ENCODE peak calls at places on chromosomes 2 and 18, in ten cellular contexts. Q is K562; A is lower lobe of right lung; O is iPS DF 6.9; Z is IMR-90; T is BE2C; W is pancreas; M is keratinocyte; I is effector memory CD4-positive, alpha-beta T cell; D is CD8-positive, alpha-beta memory T cell. R is an unnamed sample. For H3K27me3 and H3K9me3, the result is how much of the 10 kb centered on the place peaks cover.

GRCh38 chr2:171523969-171524401 is 1.7 kb downstream of the CYBRD1 start:
- DNase-seq in Z (peak), M (peak), W (no peak), I (no peak), O (no peak), A (peak), Q (no peak), D (no peak), T (no peak), R (peak)

GRCh38 chr18:10205136-10205535 is 249.3 kb upstream of the APCDD1 start:
- DNase-seq in I (no peak), D (no peak), T (no peak), A (peak), W (no peak), Q (no peak), Z (no peak), O (no peak), M (no peak), R (no peak)

GRCh38 chr2:46460991-46461715 is 18.2 kb upstream of the TMEM247 start:
- DNase-seq in W (peak), A (peak), M (no peak), Z (peak), T (peak), I (peak), D (peak), O (peak), Q (peak), R (peak)

GRCh38 chr2:15968280-15969178 is 28.2 kb downstream of the MYCN start:
- DNase-seq in M (no peak), W (no peak), I (no peak), Q (peak), A (no peak), Z (no peak), O (no peak), D (no peak), T (peak), R (no peak)

GRCh38 chr2:132974477-132975050 is 304.6 kb upstream of the LYPD1 start:
- DNase-seq in O (no peak), W (no peak), Z (peak), D (no peak), A (no peak), M (no peak), I (no peak), T (no peak), Q (no peak), R (no peak)

GRCh38 chr2:219457784-219458369 is 23.2 kb downstream of the SPEG start:
- DNase-seq in W (no peak), D (no peak), M (no peak), Z (no peak), I (no peak), T (peak), A (no peak), O (no peak), Q (peak), R (no peak)

GRCh38 chr18:35912332-35912731 is 60.1 kb upstream of the RMP24 start:
- DNase-seq in Q (no peak), A (no peak), W (no peak), M (no peak), I (no peak), D (no peak), Z (no peak), T (no peak), O (no peak), R (no peak)

GRCh38 chr2:114442545-114442944 is at the start of gene DPP10:
- DNase-seq in D (no peak), I (no peak), Q (peak), T (no peak), A (no peak), O (no peak), Z (peak), M (no peak), W (no peak), R (peak)

GRCh38 chr2:237863102-237863511 is 3.7 kb downstream of the RAMP1 start:
- DNase-seq in T (no peak), Z (no peak), D (no peak), W (no peak), M (no peak), A (no peak), Q (no peak), I (no peak), O (no peak), R (no peak)

GRCh38 chr2:221104391-221104811 is 467.7 kb downstream of the EPHA4 start:
- DNase-seq in Q (no peak), O (no peak), I (no peak), T (no peak), M (no peak), A (peak), D (no peak), Z (peak), W (no peak), R (peak)

GRCh38 chr2:20992201-20992711 is 51.6 kb downstream of the APOB start:
- DNase-seq in Z (peak), Q (no peak), I (no peak), D (no peak), A (no peak), O (no peak), M (peak), T (peak), W (no peak), R (peak)

GRCh38 chr2:197453914-197454398 is 604 bp downstream of the COQ10B start:
- DNase-seq in M (no peak), T (peak), I (no peak), O (no peak), Z (peak), W (no peak), Q (peak), A (no peak), D (no peak), R (no peak)

GRCh38 chr2:66506265-66506664 is 71.3 kb downstream of the MEIS1 start:
- DNase-seq in I (no peak), O (no peak), D (no peak), Q (no peak), A (no peak), Z (no peak), T (no peak), M (no peak), W (peak), R (no peak)

GRCh38 chr18:37481491-37481890 is 84.1 kb downstream of the CELF4 start:
- DNase-seq in Q (no peak), Z (no peak), W (no peak), M (no peak), A (no peak), T (no peak), I (no peak), O (no peak), D (no peak), R (peak)
- H3K4me3 ChIP-seq in Q (no peak), Z (no peak), W (no peak), M (no peak), A (no peak), T (no peak), I (no peak), O (no peak), D (no peak), R (no peak)

GRCh38 chr18:22214731-22215528 is 45.5 kb downstream of the GATA6 start:
- DNase-seq in W (no peak), I (no peak), Q (no peak), O (no peak), A (no peak), T (no peak), Z (peak), D (no peak), M (peak), R (no peak)

GRCh38 chr18:22207022-22207758 is 37.8 kb downstream of the GATA6 start:
- DNase-seq in O (no peak), W (no peak), M (no peak), Z (peak), I (no peak), A (no peak), T (no peak), D (no peak), Q (no peak), R (no peak)

GRCh38 chr18:22211660-22212059 is 42.3 kb downstream of the GATA6 start:
- DNase-seq in Q (no peak), D (no peak), I (no peak), M (no peak), Z (no peak), W (peak), O (no peak), A (no peak), T (no peak), R (no peak)

GRCh38 chr18:22204996-22205395 is 35.6 kb downstream of the GATA6 start:
- DNase-seq in I (no peak), A (no peak), O (no peak), T (no peak), M (no peak), W (no peak), D (no peak), Q (no peak), Z (no peak), R (no peak)

GRCh38 chr18:22210331-22210754 is 41.0 kb downstream of the GATA6 start:
- DNase-seq in O (no peak), D (no peak), M (no peak), A (no peak), Q (no peak), W (peak), T (no peak), Z (peak), I (no peak), R (peak)
- H3K27me3 ChIP-seq in O (under half), D (under half), M (under half), A (under half), Q (under half), W (under half), T (under half), Z (under half), I (under half), R (under half)

DNA sequence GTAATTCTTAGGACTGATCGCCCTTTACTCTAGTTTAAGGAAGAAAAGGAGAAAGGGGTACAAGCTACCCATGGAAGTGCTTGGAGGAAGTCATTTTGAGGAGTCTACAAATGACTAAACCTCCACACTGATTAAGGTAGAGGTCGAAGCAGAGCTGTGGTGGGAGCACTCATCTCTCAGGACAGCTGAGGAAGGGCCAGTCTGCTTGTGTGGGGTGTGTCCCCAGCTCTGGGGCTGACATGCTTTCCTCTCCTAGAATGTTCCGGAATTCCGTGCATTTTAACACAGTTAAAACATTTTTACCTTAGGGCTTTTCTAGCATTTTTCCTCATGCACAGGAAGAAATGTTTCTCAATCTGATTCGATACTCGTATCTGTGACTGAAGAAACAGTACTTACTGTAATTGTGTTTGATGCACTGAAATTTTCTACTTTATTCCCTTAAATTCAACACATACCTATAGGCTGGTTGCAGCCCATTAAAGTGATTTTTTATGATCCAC is 135.1 kb downstream of the NCK2 start:
- DNase-seq in M (no peak), Z (no peak), W (no peak), Q (no peak), T (no peak), D (no peak), A (no peak), I (no peak), O (no peak), R (no peak)
- H3K9me3 ChIP-seq in M (under half), Z (under half), W (under half), Q (under half), T (under half), D (under half), A (under half), I (under half), O (under half), R (under half)

GRCh38 chr2:57701391-57701791 is 345.2 kb upstream of the VRK2 start:
- DNase-seq in D (no peak), Z (peak), Q (no peak), A (no peak), I (no peak), O (peak), W (no peak), M (no peak), T (no peak), R (no peak)

GRCh38 chr2:57703407-57703806 is 343.2 kb upstream of the VRK2 start:
- DNase-seq in W (no peak), M (no peak), O (no peak), I (no peak), A (no peak), Z (no peak), Q (no peak), D (no peak), T (no peak), R (no peak)

GRCh38 chr2:57696016-57696415 is 350.6 kb upstream of the VRK2 start:
- DNase-seq in O (no peak), I (no peak), W (no peak), D (no peak), Q (no peak), M (peak), T (peak), A (no peak), Z (peak), R (peak)

GRCh38 chr2:57693965-57694364 is 352.6 kb upstream of the VRK2 start:
- DNase-seq in O (no peak), T (no peak), Q (no peak), D (no peak), W (no peak), M (no peak), A (no peak), I (no peak), Z (no peak), R (no peak)

DNA sequence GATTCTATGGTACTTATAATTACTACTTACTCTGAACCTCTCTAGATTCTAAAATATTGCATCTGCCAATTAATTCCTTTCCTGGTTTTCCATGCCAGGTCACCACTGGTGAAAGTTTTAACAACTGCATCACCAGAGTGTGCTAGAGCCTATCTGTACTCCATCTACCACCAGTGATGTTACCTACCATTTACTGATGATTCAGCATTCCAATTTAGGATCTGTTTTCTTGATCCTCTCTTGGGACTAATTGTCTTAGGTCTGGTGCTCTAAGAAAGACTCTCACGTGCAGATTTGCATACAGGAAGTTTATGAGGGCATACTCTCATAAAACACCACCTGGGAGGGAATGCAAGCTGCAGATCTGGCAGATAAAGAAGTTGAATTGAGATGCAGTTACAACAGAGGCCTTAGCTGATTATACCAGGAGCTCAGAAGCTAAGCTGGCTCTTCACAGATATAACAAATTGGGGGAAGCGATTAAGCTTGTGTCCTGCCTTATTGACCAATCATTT is 347.6 kb upstream of the VRK2 start:
- DNase-seq in T (no peak), I (no peak), W (no peak), Z (no peak), A (no peak), Q (no peak), O (no peak), D (no peak), M (no peak), R (no peak)
- H3K4me3 ChIP-seq in T (no peak), I (no peak), W (no peak), Z (no peak), A (no peak), Q (no peak), O (no peak), D (no peak), M (no peak), R (no peak)

GRCh38 chr2:11667866-11668637 is 1.9 kb downstream of the NTSR2 start:
- DNase-seq in M (no peak), D (no peak), Q (no peak), W (no peak), A (no peak), O (no peak), I (no peak), T (no peak), Z (no peak), R (no peak)

GRCh38 chr2:11672404-11672803 is 2.4 kb upstream of the NTSR2 start:
- DNase-seq in Z (no peak), M (no peak), W (no peak), I (no peak), O (no peak), T (no peak), Q (no peak), D (no peak), A (no peak), R (no peak)

GRCh38 chr2:11667194-11667593 is 2.8 kb downstream of the NTSR2 start:
- DNase-seq in Q (no peak), W (no peak), M (no peak), I (no peak), T (no peak), O (no peak), A (no peak), D (no peak), Z (no peak), R (no peak)

GRCh38 chr2:11665510-11666362 is 4.3 kb downstream of the NTSR2 start:
- DNase-seq in I (no peak), Z (no peak), W (no peak), M (no peak), A (no peak), D (no peak), Q (no peak), T (no peak), O (no peak), R (no peak)

DNA sequence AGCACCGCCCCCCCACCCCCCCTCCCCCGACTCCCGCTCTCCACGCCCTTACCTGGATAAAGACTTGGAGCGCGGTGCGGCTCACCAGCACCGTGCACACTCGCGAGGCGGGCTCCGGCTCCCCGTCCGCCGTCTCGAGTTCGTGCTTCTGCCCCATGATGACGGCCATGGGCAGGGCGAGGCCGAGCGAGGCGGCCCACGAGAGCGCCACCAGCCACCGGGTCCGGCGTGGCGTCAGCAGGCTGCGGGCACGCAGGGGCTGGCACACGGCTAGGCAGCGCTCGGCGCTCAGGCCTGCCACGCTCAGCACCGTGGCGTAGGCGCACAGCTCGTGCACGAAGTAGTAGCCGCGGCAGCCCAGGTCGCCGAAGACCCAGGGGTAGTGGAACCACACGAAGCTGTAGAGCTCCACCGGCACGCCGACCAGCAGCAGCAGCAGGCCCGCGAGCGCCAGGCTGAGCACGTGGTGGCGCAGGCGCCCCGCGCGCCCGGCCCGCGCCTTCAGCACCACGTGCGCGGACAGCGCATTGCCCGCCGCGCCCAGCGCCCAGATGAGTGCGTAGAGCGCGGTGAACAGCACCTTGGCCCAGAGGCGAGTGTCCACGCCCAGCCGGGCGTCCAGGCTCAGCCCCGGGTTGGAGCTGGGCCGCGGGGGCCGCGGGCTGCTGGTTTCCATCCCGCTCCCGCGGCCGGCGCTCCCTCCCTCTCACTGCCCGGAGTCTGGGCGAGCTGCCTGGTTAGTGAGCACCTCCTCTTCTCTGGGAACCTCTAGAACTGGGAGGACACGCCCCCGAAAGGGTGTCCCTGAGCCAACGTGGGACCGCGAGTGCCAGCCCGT is at the start of gene NTSR2:
- DNase-seq in A (peak), T (no peak), O (no peak), Z (peak), I (no peak), W (peak), D (no peak), Q (peak), M (no peak), R (peak)
- H3K27me3 ChIP-seq in A (under half), T (under half), O (under half), Z (half or more), I (under half), W (under half), D (under half), Q (under half), M (under half), R (under half)

GRCh38 chr2:11042841-11043240 is 112.4 kb upstream of the SLC66A3 start:
- DNase-seq in A (no peak), O (no peak), I (no peak), T (no peak), Q (no peak), M (no peak), D (no peak), Z (no peak), W (no peak), R (no peak)
- H3K9me3 ChIP-seq in A (under half), O (under half), I (under half), T (under half), Q (under half), M (under half), D (under half), Z (under half), W (under half), R (under half)

GRCh38 chr2:191806396-191806795 is 40.5 kb downstream of the CAVIN2 start:
- DNase-seq in A (no peak), O (no peak), M (no peak), W (no peak), I (no peak), D (no peak), T (no peak), Q (no peak), Z (peak), R (no peak)

GRCh38 chr2:191815010-191815409 is 31.9 kb downstream of the CAVIN2 start:
- DNase-seq in O (no peak), Z (no peak), T (no peak), I (no peak), W (no peak), A (no peak), M (no peak), D (no peak), Q (no peak), R (no peak)

GRCh38 chr2:191811807-191812602 is 34.9 kb downstream of the CAVIN2 start:
- DNase-seq in T (peak), O (peak), W (no peak), M (no peak), I (no peak), D (peak), Q (peak), Z (peak), A (no peak), R (peak)
- H3K4me3 ChIP-seq in T (no peak), O (no peak), W (no peak), M (no peak), I (no peak), D (no peak), Q (no peak), Z (no peak), A (no peak), R (no peak)

DNA sequence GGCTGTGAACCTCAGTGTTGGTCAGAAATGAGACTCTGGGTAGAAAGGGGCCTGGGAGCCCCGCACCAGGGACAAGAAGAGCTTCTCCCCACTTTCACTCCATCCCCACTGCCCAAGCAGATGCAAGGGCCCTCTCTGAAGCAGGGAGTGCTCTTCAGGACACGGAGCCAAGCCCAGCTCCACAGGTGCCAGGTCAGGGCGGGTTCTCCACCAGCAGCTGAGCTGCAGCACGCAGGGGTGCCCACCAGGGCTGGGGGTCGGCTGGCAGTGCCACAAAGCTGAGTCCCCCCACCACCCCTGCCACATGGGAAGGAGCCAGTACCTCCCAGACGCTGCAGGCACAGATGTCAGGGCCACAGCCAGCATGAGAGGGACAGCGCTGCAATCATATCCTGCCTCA is 106.2 kb downstream of the INHBB start:
- DNase-seq in T (no peak), I (no peak), M (no peak), A (no peak), D (no peak), Z (no peak), O (no peak), W (no peak), Q (no peak), R (no peak)
- H3K27me3 ChIP-seq in T (under half), I (under half), M (under half), A (under half), D (under half), Z (under half), O (under half), W (under half), Q (under half), R (under half)

DNA sequence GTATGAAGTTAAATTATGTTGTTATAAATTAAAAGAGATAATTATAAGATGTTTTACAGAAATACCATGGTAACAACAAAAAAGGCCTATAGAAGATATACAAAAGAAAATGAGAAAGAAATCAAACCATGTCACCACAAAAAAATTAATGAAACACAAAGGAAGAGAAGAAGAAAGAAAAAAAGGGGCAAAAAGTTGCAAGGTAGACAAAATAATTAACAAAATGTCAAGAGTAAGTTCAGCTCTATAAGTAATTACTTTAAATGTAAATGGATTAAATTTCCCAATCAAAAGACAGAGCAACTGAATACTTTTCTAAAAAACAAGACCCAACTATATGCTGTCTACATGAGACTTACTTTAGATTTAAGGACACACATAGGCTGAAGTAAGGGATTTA is 378.4 kb upstream of the FSHR start:
- DNase-seq in T (no peak), Z (no peak), M (no peak), A (no peak), I (no peak), O (no peak), Q (no peak), D (no peak), W (no peak), R (no peak)
- H3K9me3 ChIP-seq in T (under half), Z (under half), M (under half), A (under half), I (under half), O (under half), Q (under half), D (under half), W (under half), R (under half)